ENCODE peak calls at places on chromosomes 11 and 22, in four cellular contexts. O is M059J, K is left cardiac atrium, S is amniotic epithelial cell. V is an unnamed sample.

GRCh38 chr22:30903876-30904460 is 64.6 kb downstream of the MORC2 start:
- DNase-seq in S (no peak), K (no peak), O (no peak), V (no peak)

GRCh38 chr22:24423519-24424000 is 3.8 kb upstream of the ADORA2A start:
- DNase-seq in S (no peak), O (no peak), K (peak), V (peak)

GRCh38 chr22:37276771-37277170 is 5.5 kb upstream of the CYTH4 start:
- DNase-seq in O (no peak), K (no peak), S (peak), V (no peak)

GRCh38 chr22:39528080-39528661 is 4.4 kb downstream of the RPS19BP1 start:
- DNase-seq in S (no peak), K (no peak), O (peak), V (no peak)

GRCh38 chr22:19596680-19597398 is 72.6 kb upstream of the CLDN5 start:
- DNase-seq in S (no peak), K (no peak), O (no peak), V (no peak)

GRCh38 chr11:80519591-80520258 is 1078.9 kb upstream of the TENM4 start:
- DNase-seq in S (peak), K (no peak), O (peak), V (no peak)

GRCh38 chr11:64031001-64031400 is 4.7 kb upstream of the FLRT1 start:
- DNase-seq in S (no peak), K (no peak), O (no peak), V (no peak)

GRCh38 chr11:63611395-63611747 is 2.9 kb downstream of the PLAAT3 start:
- DNase-seq in K (no peak), O (no peak), S (no peak), V (no peak)

GRCh38 chr11:45374632-45375031 is 88.5 kb upstream of the SYT13 start:
- DNase-seq in K (no peak), S (no peak), O (peak), V (no peak)

V was measured in testis.